ENCODE peak calls at places on chromosomes 12 and 14, in seven cellular contexts. R is right atrium auricular region, S is brain microvascular endothelial cell, P is endothelial cell, B is left lung, O is IMR-90, W is MCF 10A. N is an unnamed sample.

GRCh38 chr12:57840701-57841100 is 5.8 kb downstream of the CTDSP2 start:
- DNase-seq in R (no peak), S (no peak), P (no peak), B (no peak), O (peak), W (peak), N (no peak)

GRCh38 chr14:91415794-91416743 is 1.6 kb downstream of the CCDC88C start:
- DNase-seq in R (no peak), S (no peak), P (no peak), B (no peak), O (no peak), W (peak), N (peak)

GRCh38 chr12:67982165-67982563 is 7.1 kb upstream of the IFNG-AS1 start:
- DNase-seq in R (no peak), S (no peak), P (no peak), B (no peak), O (no peak), W (no peak), N (no peak)

GRCh38 chr12:14567311-14568195 is at the start of gene PLBD1:
- DNase-seq in R (peak), S (no peak), P (peak), B (peak), O (no peak), W (no peak), N (peak)

GRCh38 chr12:110141389-110141788 is 17.2 kb downstream of the IFT81 start:
- DNase-seq in R (peak), S (no peak), P (no peak), B (no peak), O (peak), W (peak), N (no peak)

GRCh38 chr12:53267309-53268008 is 640 bp upstream of the ESPL1 start:
- DNase-seq in R (no peak), S (no peak), P (no peak), B (peak), O (no peak), W (no peak), N (no peak)

GRCh38 chr14:103871596-103872480 is 24.5 kb upstream of the PPP1R13B start:
- DNase-seq in R (no peak), S (no peak), P (peak), B (peak), O (no peak), W (no peak), N (peak)

GRCh38 chr12:52781399-52782082 is 4.4 kb upstream of the KRT76 start:
- DNase-seq in R (no peak), S (no peak), P (no peak), B (no peak), O (no peak), W (no peak), N (no peak)

GRCh38 chr14:51609251-51609986 is 42.3 kb upstream of the FRMD6 start:
- DNase-seq in R (no peak), S (no peak), P (no peak), B (no peak), O (peak), W (no peak), N (no peak)

GRCh38 chr14:20490563-20490962 is 14.8 kb upstream of the RNASE10 start:
- DNase-seq in R (no peak), S (no peak), P (no peak), B (no peak), O (no peak), W (no peak), N (no peak)

GRCh38 chr12:58249610-58250009 is 308.2 kb downstream of the ATP23 start:
- DNase-seq in R (no peak), S (peak), P (no peak), B (no peak), O (no peak), W (no peak), N (no peak)

GRCh38 chr12:47744778-47745436 is 13.8 kb downstream of the RAPGEF3 start:
- DNase-seq in R (no peak), S (no peak), P (no peak), B (no peak), O (no peak), W (no peak), N (no peak)

GRCh38 chr14:54901380-54902142 is 1.1 kb downstream of the GCH1 start:
- DNase-seq in R (peak), S (no peak), P (no peak), B (no peak), O (no peak), W (no peak), N (peak)

GRCh38 chr14:105064721-105065143 is 498 bp downstream of the GPR132 start:
- DNase-seq in R (no peak), S (peak), P (no peak), B (peak), O (peak), W (no peak), N (no peak)

GRCh38 chr12:64678835-64679234 is 68.5 kb downstream of the RASSF3 start:
- DNase-seq in R (no peak), S (no peak), P (no peak), B (no peak), O (no peak), W (no peak), N (no peak)

GRCh38 chr14:63933701-63934100 is 80.9 kb downstream of the SYNE2 start:
- DNase-seq in R (no peak), S (no peak), P (no peak), B (no peak), O (no peak), W (no peak), N (no peak)

GRCh38 chr12:27782481-27782880 is 2.4 kb upstream of the MANSC4 start:
- DNase-seq in R (no peak), S (no peak), P (no peak), B (no peak), O (no peak), W (no peak), N (no peak)

GRCh38 chr12:121637231-121637914 is 11.0 kb downstream of the ORAI1 start:
- DNase-seq in R (no peak), S (no peak), P (no peak), B (peak), O (no peak), W (no peak), N (no peak)

GRCh38 chr12:20716037-20716436 is 20.9 kb downstream of the SLCO1C1 start:
- DNase-seq in R (no peak), S (no peak), P (no peak), B (no peak), O (no peak), W (no peak), N (no peak)

GRCh38 chr14:59358105-59358504 is 107.1 kb downstream of the GPR135 start:
- DNase-seq in R (peak), S (no peak), P (no peak), B (no peak), O (peak), W (peak), N (peak)
- TF ChIP-seq CTCF in R (no peak), S (no peak), P (no peak), B (no peak), O (no peak), W (no peak), N (no peak)

GRCh38 chr14:37497422-37497821 is 97.6 kb downstream of the FOXA1 start:
- DNase-seq in R (no peak), S (no peak), P (no peak), B (no peak), O (no peak), W (no peak), N (no peak)

DNA sequence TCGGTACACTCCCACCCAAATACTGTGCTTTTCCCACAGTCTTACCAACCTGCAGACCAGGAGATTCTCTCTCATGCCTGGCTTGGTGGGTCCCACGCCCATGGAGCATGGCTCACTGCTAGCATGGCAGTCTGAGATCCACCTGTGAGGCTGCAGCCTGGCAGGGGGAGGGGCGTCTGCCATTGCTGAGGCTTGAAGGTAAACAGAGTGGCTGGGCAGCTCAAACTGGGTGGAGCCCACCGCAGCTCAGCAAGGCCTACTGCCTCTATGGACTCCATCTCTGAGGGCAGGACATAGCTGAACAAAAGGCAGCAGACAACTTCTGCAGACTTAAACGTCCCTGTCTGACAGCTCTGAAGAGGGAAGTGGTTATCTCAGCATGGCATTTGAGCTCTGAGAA is 93.2 kb downstream of the FOXA1 start:
- DNase-seq in R (no peak), S (no peak), P (no peak), B (peak), O (no peak), W (no peak), N (no peak)
- TF ChIP-seq CTCF in R (no peak), S (no peak), P (no peak), B (no peak), O (no peak), W (no peak), N (no peak)

GRCh38 chr12:71371132-71371531 is 68.5 kb upstream of the LGR5 start:
- DNase-seq in R (no peak), S (no peak), P (no peak), B (no peak), O (no peak), W (peak), N (no peak)
- TF ChIP-seq CTCF in R (no peak), S (peak), P (no peak), B (no peak), O (no peak), W (peak), N (no peak)

GRCh38 chr12:113439606-113440030 is 17.4 kb downstream of the SDSL start:
- DNase-seq in R (no peak), S (peak), P (peak), B (no peak), O (peak), W (peak), N (peak)
- TF ChIP-seq CTCF in R (peak), S (peak), P (peak), B (peak), O (peak), W (peak), N (peak)

GRCh38 chr12:49091056-49091835 is 3.4 kb downstream of the DHH start:
- DNase-seq in R (no peak), S (no peak), P (no peak), B (no peak), O (no peak), W (no peak), N (no peak)

GRCh38 chr12:49093746-49094103 is 876 bp downstream of the DHH start:
- DNase-seq in R (no peak), S (no peak), P (peak), B (no peak), O (no peak), W (no peak), N (no peak)

GRCh38 chr12:49092816-49093406 is 1.7 kb downstream of the DHH start:
- DNase-seq in R (no peak), S (no peak), P (no peak), B (no peak), O (no peak), W (no peak), N (no peak)

GRCh38 chr12:49091836-49092085 is 2.8 kb downstream of the DHH start:
- DNase-seq in R (no peak), S (no peak), P (no peak), B (no peak), O (peak), W (no peak), N (no peak)

DNA sequence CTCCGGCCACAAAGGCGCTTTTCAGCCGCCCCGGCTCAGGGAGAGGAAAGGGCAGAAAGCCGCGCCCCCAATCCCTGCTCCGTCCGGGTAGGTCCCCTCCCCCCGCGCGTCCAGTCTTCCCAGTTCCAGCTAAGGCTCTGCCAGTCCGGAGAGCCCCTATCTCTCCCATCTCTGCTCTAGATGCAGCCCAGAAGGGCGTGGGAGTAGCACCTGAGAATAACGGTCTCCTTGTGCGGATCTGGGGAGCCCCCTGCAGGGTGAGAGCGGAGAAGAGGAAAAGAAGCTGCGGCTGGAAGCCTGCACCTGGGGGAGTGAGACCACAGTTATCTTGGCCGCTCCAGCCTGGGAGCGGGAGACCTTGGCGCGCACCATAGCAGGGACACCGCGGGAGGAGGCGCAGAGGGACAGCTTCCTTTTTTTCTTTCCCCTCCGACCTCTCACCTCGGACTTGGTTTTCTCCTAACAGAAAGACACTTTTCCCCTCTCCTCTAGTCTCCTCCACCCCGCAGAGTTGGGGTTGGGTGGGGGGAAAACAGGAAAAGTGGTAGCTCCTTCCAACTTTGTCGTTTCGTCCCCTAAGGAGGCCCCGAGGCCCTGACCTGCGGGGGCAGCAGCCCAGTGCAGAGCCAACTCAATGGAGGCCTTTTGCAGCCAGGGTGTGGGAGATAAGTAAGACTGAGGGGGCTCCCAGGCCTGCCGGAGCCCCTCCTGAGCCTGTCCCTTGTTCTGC is 2.4 kb downstream of the DHH start:
- DNase-seq in R (no peak), S (no peak), P (peak), B (peak), O (peak), W (peak), N (peak)
- TF ChIP-seq CTCF in R (peak), S (peak), P (peak), B (no peak), O (peak), W (peak), N (peak)

N was measured in RWPE1.